ENCODE peak calls at places on chromosome 13, in six cellular contexts. J, O, U, Q, T and V are unnamed samples.

GRCh38 chr13:22232186-22232585 is 561.3 kb downstream of the FGF9 start:
- DNase-seq in O (no peak), J (no peak), U (no peak), Q (no peak), T (no peak), V (no peak)

GRCh38 chr13:98585946-98586345 is 9.0 kb upstream of the STK24 start:
- DNase-seq in U (no peak), T (no peak), Q (no peak), J (no peak), O (no peak), V (no peak)

GRCh38 chr13:85261757-85262346 is 537.4 kb downstream of the SLITRK6 start:
- DNase-seq in J (no peak), Q (no peak), O (no peak), T (no peak), U (no peak), V (no peak)

GRCh38 chr13:106350208-106350607 is 185.3 kb downstream of the EFNB2 start:
- DNase-seq in Q (no peak), U (no peak), J (no peak), O (no peak), T (no peak), V (no peak)

GRCh38 chr13:92303428-92303827 is 905.0 kb downstream of the GPC5 start:
- DNase-seq in U (no peak), O (no peak), Q (no peak), T (no peak), J (no peak), V (peak)

GRCh38 chr13:89733686-89734085 is 1613.8 kb upstream of the MIR17HG start:
- DNase-seq in U (no peak), J (no peak), Q (no peak), O (no peak), T (no peak), V (no peak)

GRCh38 chr13:26324294-26324693 is 70.4 kb downstream of the CDK8 start:
- DNase-seq in O (no peak), J (no peak), U (no peak), Q (no peak), T (no peak), V (no peak)

GRCh38 chr13:26883613-26884257 is 123.1 kb upstream of the GPR12 start:
- DNase-seq in O (no peak), J (no peak), U (no peak), T (no peak), Q (no peak), V (no peak)

GRCh38 chr13:27619711-27620376 is 485 bp downstream of the LNX2 start:
- DNase-seq in J (no peak), U (peak), O (peak), T (no peak), Q (peak), V (peak)

GRCh38 chr13:62209539-62209938 is 793.9 kb upstream of the PCDH20 start:
- DNase-seq in T (no peak), U (no peak), O (no peak), J (no peak), Q (no peak), V (no peak)

GRCh38 chr13:35716186-35716585 is 239.7 kb upstream of the MAB21L1 start:
- DNase-seq in T (no peak), O (no peak), J (no peak), Q (no peak), U (no peak), V (no peak)

GRCh38 chr13:77584111-77584510 is 48.6 kb downstream of the SCEL start:
- DNase-seq in O (no peak), U (no peak), Q (no peak), T (no peak), J (no peak), V (no peak)

GRCh38 chr13:49021953-49022352 is 46.2 kb downstream of the FNDC3A start:
- DNase-seq in T (no peak), U (no peak), J (no peak), Q (no peak), O (no peak), V (no peak)